ENCODE peak calls at places on chromosomes 12 and 14, in five cellular contexts. K is endothelial cell, C is NCI-H146, F is GM19239, J is neural crest cell. U is an unnamed sample.

GRCh38 chr14:87992349-87992719 is 648 bp downstream of the GALC start:
- DNase-seq in K (peak; percentile 14), C (peak; percentile 28), F (no peak), J (no peak), U (no peak)

GRCh38 chr12:80264891-80265290 is 165.6 kb downstream of the OTOGL start:
- DNase-seq in K (no peak), C (no peak), F (no peak), J (no peak), U (no peak)

GRCh38 chr12:42759622-42760273 is 170.2 kb upstream of the PRICKLE1 start:
- DNase-seq in K (no peak), C (no peak), F (no peak), J (no peak), U (no peak)

GRCh38 chr14:98183556-98183955 is 1088.4 kb downstream of the BCL11B start:
- DNase-seq in K (no peak), C (no peak), F (no peak), J (no peak), U (no peak)

GRCh38 chr12:51818567-51819300 is 29.8 kb downstream of the FIGNL2 start:
- DNase-seq in K (no peak), C (no peak), F (no peak), J (no peak), U (no peak)

GRCh38 chr12:31682136-31682962 is 22.9 kb downstream of the ETFBKMT start:
- DNase-seq in K (peak; percentile 68), C (peak; percentile 89), F (peak; percentile 54), J (peak; percentile 46), U (peak; percentile 62)

GRCh38 chr12:132593938-132594358 is 16.4 kb downstream of the LRCOL1 start:
- DNase-seq in K (peak; percentile 70), C (peak; percentile 98), F (peak; percentile 62), J (peak; percentile 89), U (peak; percentile 57)

GRCh38 chr12:6377667-6377994 is 2.3 kb upstream of the SCNN1A start:
- DNase-seq in K (no peak), C (no peak), F (no peak), J (no peak), U (no peak)

GRCh38 chr14:104855532-104856090 is 9.5 kb upstream of the CEP170B start:
- DNase-seq in K (no peak), C (peak; percentile 25), F (no peak), J (no peak), U (no peak)

U was measured in germinal center.